ENCODE peak calls at places on chromosomes 3 and 15, in eight cellular contexts. F is stimulated activated CD4-positive, alpha-beta T cell treated with anti-CD3 and anti-CD28 coated beads, Interleukin-1b, Interleukin-23, amount 100 ng/mL, for 24 hours; M is activated naive CD8-positive, alpha-beta T cell treated with anti-CD3 and anti-CD28 coated beads, Interleukin-2, amount 50 U/mL, for 24 hours; S is NCI-H1436; R is T-helper 1 cell; X is iPS-NIHi11; H is H9; Y is retina. Q is an unnamed sample.

GRCh38 chr3:152458725-152459515 is 190.2 kb downstream of the MBNL1 start:
- DNase-seq in H (no peak), M (peak; percentile 32), F (peak; percentile 16), X (no peak), R (no peak), Y (no peak), S (no peak), Q (no peak)

GRCh38 chr3:44045476-44046275 is 196.0 kb upstream of the TOPAZ1 start:
- DNase-seq in Y (no peak), F (no peak), X (no peak), S (no peak), M (peak; percentile 56), H (no peak), R (no peak), Q (peak; percentile 41)

GRCh38 chr3:13849018-13849417 is 30.9 kb downstream of the WNT7A start:
- DNase-seq in S (no peak), Y (no peak), R (no peak), H (no peak), X (no peak), M (no peak), F (no peak), Q (no peak)

GRCh38 chr3:120198305-120198878 is 86.6 kb downstream of the GPR156 start:
- DNase-seq in X (no peak), S (no peak), M (no peak), Y (no peak), F (no peak), R (no peak), H (no peak), Q (no peak)

GRCh38 chr3:162112719-162113118 is 616.1 kb downstream of the OTOL1 start:
- DNase-seq in F (no peak), M (no peak), H (no peak), S (no peak), X (no peak), R (no peak), Y (no peak), Q (no peak)

GRCh38 chr3:170953736-170954135 is 45.3 kb upstream of the EIF5A2 start:
- DNase-seq in X (no peak), H (no peak), R (no peak), S (no peak), M (no peak), Y (no peak), F (no peak), Q (no peak)

GRCh38 chr3:42500909-42501308 is 1.5 kb upstream of the VIPR1 start:
- DNase-seq in M (no peak), S (no peak), R (no peak), F (no peak), X (no peak), H (no peak), Y (no peak), Q (no peak)

GRCh38 chr3:46052531-46052930 is 25.2 kb upstream of the XCR1 start:
- DNase-seq in X (no peak), H (no peak), M (no peak), S (no peak), R (no peak), F (no peak), Y (no peak), Q (no peak)

GRCh38 chr3:157417247-157417646 is 19.4 kb upstream of the PTX3 start:
- DNase-seq in Y (no peak), M (no peak), X (no peak), S (no peak), H (no peak), R (no peak), F (no peak), Q (no peak)

GRCh38 chr15:51243774-51244173 is 94.6 kb downstream of the CYP19A1 start:
- DNase-seq in S (no peak), Y (no peak), X (no peak), H (no peak), M (no peak), R (no peak), F (no peak), Q (no peak)

GRCh38 chr3:69724722-69725435 is 14.4 kb upstream of the MITF start:
- DNase-seq in F (no peak), R (no peak), X (no peak), H (no peak), S (no peak), M (no peak), Y (no peak), Q (no peak)

GRCh38 chr3:46713898-46714552 is 3.6 kb downstream of the PRSS50 start:
- DNase-seq in M (no peak), F (no peak), S (no peak), H (peak; percentile 17), Y (no peak), R (no peak), X (no peak), Q (peak; percentile 51)

GRCh38 chr3:63687569-63688233 is 35.2 kb downstream of the SNTN start:
- DNase-seq in X (no peak), R (no peak), F (no peak), H (no peak), M (no peak), S (no peak), Y (peak; percentile 81), Q (no peak)

GRCh38 chr3:126550488-126551051 is 8.2 kb downstream of the C3orf22 start:
- DNase-seq in M (no peak), R (no peak), H (peak; percentile 24), X (no peak), S (no peak), Y (peak; percentile 53), F (no peak), Q (peak; percentile 42)

GRCh38 chr15:75061272-75061671 is 37.9 kb downstream of the PPCDC start:
- DNase-seq in R (no peak), S (no peak), X (no peak), M (no peak), F (no peak), H (no peak), Y (no peak), Q (no peak)

GRCh38 chr3:172153335-172153861 is 114.0 kb downstream of the FNDC3B start:
- DNase-seq in H (no peak), M (peak; percentile 62), Y (peak; percentile 66), R (no peak), S (no peak), F (peak; percentile 32), X (no peak), Q (peak; percentile 99)

GRCh38 chr3:178454714-178455113 is 81.5 kb upstream of the KCNMB2 start:
- DNase-seq in Y (no peak), H (no peak), R (no peak), S (no peak), F (no peak), X (no peak), M (no peak), Q (no peak)

GRCh38 chr3:107523361-107524213 is 825 bp downstream of the BBX start:
- DNase-seq in X (peak; percentile 50), H (peak; percentile 51), Y (peak; percentile 89), S (peak; percentile 56), F (peak; percentile 34), R (peak; percentile 40), M (peak; percentile 63), Q (peak; percentile 77)

GRCh38 chr3:124512881-124513609 is 217.2 kb upstream of the UMPS start:
- DNase-seq in M (no peak), H (peak; percentile 41), X (no peak), S (no peak), F (no peak), Y (no peak), R (no peak), Q (no peak)

GRCh38 chr3:4719011-4719649 is 226.0 kb downstream of the ITPR1 start:
- DNase-seq in H (no peak), M (no peak), Y (no peak), S (no peak), X (no peak), R (no peak), F (no peak), Q (no peak)

GRCh38 chr3:13335503-13335902 is 84.6 kb downstream of the NUP210 start:
- DNase-seq in Y (no peak), R (no peak), X (no peak), S (no peak), H (no peak), F (no peak), M (no peak), Q (no peak)

GRCh38 chr3:13371100-13372075 is 48.7 kb downstream of the NUP210 start:
- DNase-seq in R (no peak), Y (no peak), F (no peak), X (no peak), S (no peak), M (no peak), H (no peak), Q (no peak)

GRCh38 chr3:43766672-43767465 is 76.1 kb downstream of the ABHD5 start:
- DNase-seq in H (no peak), X (no peak), F (no peak), R (no peak), M (no peak), S (no peak), Y (no peak), Q (no peak)

GRCh38 chr3:100869787-100870186 is 123.4 kb downstream of the ABI3BP start:
- DNase-seq in F (no peak), S (no peak), Y (no peak), R (no peak), M (no peak), X (no peak), H (no peak), Q (no peak)

GRCh38 chr15:92375057-92375456 is 18.6 kb upstream of the ST8SIA2 start:
- DNase-seq in F (no peak), R (no peak), X (no peak), Y (no peak), M (no peak), H (no peak), S (no peak), Q (no peak)

GRCh38 chr15:27820232-27820631 is 278.9 kb downstream of the OCA2 start:
- DNase-seq in F (no peak), M (no peak), Y (no peak), R (no peak), S (no peak), H (no peak), X (no peak), Q (no peak)

GRCh38 chr15:52232327-52232726 is 41.1 kb upstream of the GNB5 start:
- DNase-seq in R (no peak), M (no peak), Y (no peak), X (no peak), H (no peak), F (no peak), S (no peak), Q (no peak)